ENCODE peak calls at places on chromosome 10, in six cellular contexts. P is OCI-LY7, Q is PC-3, C is Karpas-422, G is hepatocyte, L is astrocyte. V is an unnamed sample. For H4K20me1, the result is how much of the 10 kb centered on the place peaks cover.

GRCh38 chr10:86263209-86263608 is 103.4 kb downstream of the GRID1 start:
- DNase-seq in P (no peak), Q (no peak), C (no peak), G (no peak), L (no peak), V (no peak)

GRCh38 chr10:97483526-97483925 is 14.7 kb downstream of the MMS19 start:
- DNase-seq in P (no peak), Q (no peak), C (no peak), G (no peak), L (no peak), V (peak)

GRCh38 chr10:131193923-131194322 is 117.6 kb downstream of the TCERG1L start:
- DNase-seq in P (no peak), Q (no peak), C (no peak), G (no peak), L (no peak), V (no peak)

GRCh38 chr10:96971324-96971723 is 139.2 kb downstream of the LCOR start:
- DNase-seq in P (no peak), Q (no peak), C (no peak), G (no peak), L (no peak), V (no peak)

GRCh38 chr10:78924319-78925003 is 144.3 kb upstream of the ZMIZ1 start:
- DNase-seq in P (no peak), Q (no peak), C (peak), G (no peak), L (no peak), V (no peak)

GRCh38 chr10:6023661-6024333 is 38.4 kb downstream of the IL2RA start:
- DNase-seq in P (no peak), Q (no peak), C (no peak), G (no peak), L (no peak), V (no peak)

GRCh38 chr10:105956550-105956949 is 1208.0 kb downstream of the SORCS1 start:
- DNase-seq in P (no peak), Q (no peak), C (no peak), G (no peak), L (no peak), V (no peak)

GRCh38 chr10:33238643-33239042 is 95.8 kb downstream of the NRP1 start:
- DNase-seq in P (no peak), Q (peak), C (no peak), G (no peak), L (peak), V (peak)

GRCh38 chr10:34911661-34912205 is 96.6 kb upstream of the PARD3 start:
- DNase-seq in P (no peak), Q (no peak), C (no peak), G (no peak), L (no peak), V (peak)

GRCh38 chr10:79070611-79071534 is 2.1 kb downstream of the ZMIZ1 start:
- DNase-seq in P (no peak), Q (peak), C (no peak), G (peak), L (peak), V (peak)

GRCh38 chr10:69972951-69973350 is 79.7 kb upstream of the MACROH2A2 start:
- DNase-seq in P (no peak), Q (no peak), C (no peak), G (no peak), L (peak), V (peak)

GRCh38 chr10:16521311-16522016 is at the start of gene C1QL3:
- DNase-seq in P (no peak), Q (peak), C (no peak), G (peak), L (peak), V (peak)

GRCh38 chr10:77787440-77787839 is 139.1 kb downstream of the DLG5 start:
- DNase-seq in P (no peak), Q (no peak), C (no peak), G (no peak), L (no peak), V (no peak)

GRCh38 chr10:23174075-23174973 is 17.8 kb upstream of the PTF1A start:
- DNase-seq in P (no peak), Q (no peak), C (no peak), G (no peak), L (no peak), V (no peak)

GRCh38 chr10:60986779-60987178 is 42.8 kb upstream of the RHOBTB1 start:
- DNase-seq in P (no peak), Q (no peak), C (no peak), G (no peak), L (no peak), V (no peak)

GRCh38 chr10:17077905-17078289 is 51.7 kb downstream of the CUBN start:
- DNase-seq in P (no peak), Q (no peak), C (no peak), G (no peak), L (no peak), V (no peak)

GRCh38 chr10:6580279-6581029 is 378 bp upstream of the PRKCQ start:
- DNase-seq in P (peak), Q (no peak), C (peak), G (peak), L (peak), V (peak)

GRCh38 chr10:119205926-119206602 is 1.3 kb upstream of the GRK5 start:
- DNase-seq in P (peak), Q (peak), C (peak), G (peak), L (no peak), V (no peak)

GRCh38 chr10:34028936-34029335 is 694.5 kb upstream of the NRP1 start:
- DNase-seq in P (no peak), Q (no peak), C (no peak), G (no peak), L (no peak), V (no peak)

GRCh38 chr10:61623101-61623500 is 39.6 kb upstream of the CABCOCO1 start:
- DNase-seq in P (no peak), Q (no peak), C (no peak), G (no peak), L (peak), V (no peak)

GRCh38 chr10:96077181-96077580 is 33.8 kb downstream of the CCNJ start:
- DNase-seq in P (no peak), Q (no peak), C (no peak), G (no peak), L (no peak), V (no peak)

GRCh38 chr10:43957267-43958070 is 308.8 kb upstream of the ZNF32 start:
- DNase-seq in P (no peak), Q (no peak), C (peak), G (no peak), L (no peak), V (no peak)

GRCh38 chr10:131169146-131169545 is 142.4 kb downstream of the TCERG1L start:
- DNase-seq in P (no peak), Q (no peak), C (no peak), G (no peak), L (no peak), V (no peak)

GRCh38 chr10:119135517-119135890 is 30.0 kb downstream of the SFXN4 start:
- DNase-seq in P (no peak), Q (no peak), C (no peak), G (peak), L (no peak), V (peak)

GRCh38 chr10:96831867-96832720 is at the start of gene LCOR:
- DNase-seq in P (peak), Q (peak), C (peak), G (peak), L (peak), V (peak)

DNA sequence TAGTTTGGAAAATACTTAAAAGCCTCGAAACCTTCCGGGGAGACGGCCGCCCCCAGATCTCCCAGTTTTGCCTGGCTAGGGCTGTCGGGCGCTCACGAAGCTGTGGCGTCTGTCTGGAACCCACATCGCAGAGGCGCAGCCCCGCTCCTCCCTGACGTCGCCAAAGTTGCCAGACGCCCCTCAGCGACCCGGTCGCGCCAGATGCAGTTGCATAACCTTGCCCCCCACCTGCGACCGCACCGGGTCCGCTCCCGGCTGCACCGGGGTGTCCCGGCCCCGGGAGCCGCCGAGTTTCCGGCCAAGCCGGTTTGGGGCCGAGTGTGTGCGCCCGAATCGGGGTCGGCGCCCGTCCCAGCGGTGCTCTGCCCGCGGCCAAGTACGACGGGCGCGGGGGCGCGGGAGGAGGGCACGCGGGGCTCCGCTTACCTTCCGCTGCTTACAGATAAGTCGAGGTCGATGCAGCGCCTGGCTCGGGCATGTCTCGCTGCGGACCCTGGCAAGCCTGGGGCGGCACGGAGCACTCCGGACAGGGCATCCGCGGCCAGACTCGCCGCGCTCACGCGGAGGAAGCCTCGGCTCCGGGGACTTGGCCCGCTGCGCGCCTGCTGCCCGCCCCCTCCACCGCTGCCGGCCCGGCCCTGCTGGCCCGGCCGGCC is 692 bp downstream of the INSYN2A start:
- DNase-seq in P (no peak), Q (no peak), C (no peak), G (peak), L (peak), V (peak)
- H4K20me1 ChIP-seq in P (under half), Q (under half), C (under half), G (under half), L (half or more), V (half or more)

GRCh38 chr10:50607526-50607925 is 16.2 kb downstream of the SGMS1 start:
- DNase-seq in P (no peak), Q (peak), C (no peak), G (no peak), L (no peak), V (no peak)

GRCh38 chr10:50603151-50603850 is 20.5 kb downstream of the SGMS1 start:
- DNase-seq in P (no peak), Q (no peak), C (no peak), G (no peak), L (no peak), V (no peak)

GRCh38 chr10:50604823-50605222 is 18.9 kb downstream of the SGMS1 start:
- DNase-seq in P (no peak), Q (peak), C (no peak), G (no peak), L (peak), V (no peak)

GRCh38 chr10:50604049-50604640 is 19.6 kb downstream of the SGMS1 start:
- DNase-seq in P (peak), Q (peak), C (no peak), G (no peak), L (no peak), V (no peak)

GRCh38 chr10:50605280-50606270 is 18.2 kb downstream of the SGMS1 start:
- DNase-seq in P (no peak), Q (peak), C (no peak), G (peak), L (peak), V (peak)
- H3K4me3 ChIP-seq in P (no peak), Q (peak), C (no peak), G (no peak), L (no peak), V (no peak)

GRCh38 chr10:25125151-25125550 is 49.6 kb upstream of the GPR158 start:
- DNase-seq in P (no peak), Q (no peak), C (no peak), G (no peak), L (no peak), V (no peak)
- H4K20me1 ChIP-seq in P (under half), Q (under half), C (under half), G (under half), L (under half), V (under half)

GRCh38 chr10:15168781-15169554 is 475 bp upstream of the NMT2 start:
- DNase-seq in P (peak), Q (peak), C (peak), G (peak), L (peak), V (peak)
- H3K4me3 ChIP-seq in P (peak), Q (no peak), C (peak), G (no peak), L (no peak), V (no peak)

GRCh38 chr10:110221721-110222261 is 14.4 kb downstream of the MXI1 start:
- DNase-seq in P (no peak), Q (no peak), C (peak), G (peak), L (peak), V (peak)

GRCh38 chr10:110218627-110219026 is 11.2 kb downstream of the MXI1 start:
- DNase-seq in P (no peak), Q (no peak), C (no peak), G (no peak), L (no peak), V (no peak)

GRCh38 chr10:110221044-110221720 is 13.8 kb downstream of the MXI1 start:
- DNase-seq in P (no peak), Q (no peak), C (no peak), G (no peak), L (no peak), V (no peak)

GRCh38 chr10:110220383-110220782 is 13.0 kb downstream of the MXI1 start:
- DNase-seq in P (no peak), Q (no peak), C (no peak), G (no peak), L (no peak), V (no peak)

GRCh38 chr10:110219884-110220283 is 12.5 kb downstream of the MXI1 start:
- DNase-seq in P (no peak), Q (no peak), C (no peak), G (no peak), L (no peak), V (no peak)
- H4K20me1 ChIP-seq in P (under half), Q (under half), C (under half), G (under half), L (under half), V (under half)

DNA sequence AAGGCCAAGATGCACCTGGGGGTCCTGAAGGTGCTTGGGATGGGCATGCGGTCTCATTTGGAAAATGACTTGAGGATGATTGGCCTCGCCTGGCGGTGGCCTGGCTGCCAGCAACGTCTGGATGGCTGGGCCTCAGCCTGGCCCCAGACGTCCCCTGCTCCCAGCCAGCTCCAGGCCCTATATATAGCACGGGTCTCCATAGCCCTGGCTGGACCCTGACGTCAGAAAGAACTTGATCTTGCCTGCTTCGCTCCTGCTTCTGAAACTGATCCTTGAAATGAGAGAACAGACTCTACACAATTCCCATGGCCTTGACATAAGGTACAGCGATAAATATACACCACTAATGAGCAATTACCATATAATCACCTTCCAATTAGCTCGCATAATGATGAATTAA is 11.8 kb downstream of the EMX2 start:
- DNase-seq in P (no peak), Q (no peak), C (no peak), G (no peak), L (no peak), V (no peak)
- H3K4me3 ChIP-seq in P (no peak), Q (no peak), C (no peak), G (no peak), L (no peak), V (no peak)

GRCh38 chr10:30171601-30172000 is 112.2 kb upstream of the JCAD start:
- DNase-seq in P (no peak), Q (no peak), C (no peak), G (peak), L (no peak), V (no peak)
- H4K20me1 ChIP-seq in P (under half), Q (under half), C (under half), G (under half), L (under half), V (under half)

GRCh38 chr10:48931188-48931587 is 8.5 kb downstream of the LRRC18 start:
- DNase-seq in P (no peak), Q (no peak), C (no peak), G (no peak), L (no peak), V (no peak)
- H3K4me3 ChIP-seq in P (no peak), Q (no peak), C (no peak), G (no peak), L (no peak), V (no peak)

V was measured in IMR-90.